ENCODE peak calls at places on chromosomes 11 and 22, in nine cellular contexts. One of them, this sample, is unnamed. For H3K4me1, the result is how much of the 10 kb centered on the place peaks cover.

GRCh38 chr11:118321386-118322082 is 17.0 kb downstream of the CD3E start:
- DNase-seq in IMR-90: no peak
- DNase-seq in cardiac muscle cell: no peak
- DNase-seq in pancreas: no peak
- DNase-seq in heart left ventricle: no peak
- DNase-seq in CD8-positive, alpha-beta memory T cell: no peak
- DNase-seq in lower lobe of right lung: no peak
- DNase-seq in OCI-LY7: no peak
- DNase-seq in right lobe of liver: peak
- DNase-seq in this sample: peak

GRCh38 chr22:22943521-22944267 is 56.1 kb downstream of the IGLL5 start:
- DNase-seq in IMR-90: no peak
- DNase-seq in pancreas: no peak
- DNase-seq in right lobe of liver: no peak
- DNase-seq in CD8-positive, alpha-beta memory T cell: no peak
- DNase-seq in heart left ventricle: no peak
- DNase-seq in cardiac muscle cell: no peak
- DNase-seq in OCI-LY7: peak
- DNase-seq in lower lobe of right lung: no peak
- DNase-seq in this sample: no peak

GRCh38 chr22:38300197-38300945 is 16.9 kb downstream of the CSNK1E start:
- DNase-seq in cardiac muscle cell: no peak
- DNase-seq in right lobe of liver: no peak
- DNase-seq in heart left ventricle: no peak
- DNase-seq in IMR-90: no peak
- DNase-seq in CD8-positive, alpha-beta memory T cell: no peak
- DNase-seq in pancreas: no peak
- DNase-seq in OCI-LY7: no peak
- DNase-seq in lower lobe of right lung: no peak
- DNase-seq in this sample: peak

GRCh38 chr22:39610246-39610645 is 39.7 kb downstream of the CACNA1I start:
- DNase-seq in pancreas: no peak
- DNase-seq in right lobe of liver: no peak
- DNase-seq in OCI-LY7: no peak
- DNase-seq in cardiac muscle cell: no peak
- DNase-seq in IMR-90: no peak
- DNase-seq in lower lobe of right lung: no peak
- DNase-seq in heart left ventricle: no peak
- DNase-seq in CD8-positive, alpha-beta memory T cell: no peak
- DNase-seq in this sample: no peak

GRCh38 chr11:93236741-93237675 is 39.2 kb upstream of the SLC36A4 start:
- DNase-seq in right lobe of liver: no peak
- DNase-seq in pancreas: no peak
- DNase-seq in cardiac muscle cell: peak
- DNase-seq in lower lobe of right lung: no peak
- DNase-seq in OCI-LY7: peak
- DNase-seq in IMR-90: peak
- DNase-seq in CD8-positive, alpha-beta memory T cell: no peak
- DNase-seq in heart left ventricle: no peak
- DNase-seq in this sample: no peak

GRCh38 chr22:42931421-42932196 is 74.5 kb upstream of the ARFGAP3 start:
- DNase-seq in heart left ventricle: no peak
- DNase-seq in right lobe of liver: no peak
- DNase-seq in cardiac muscle cell: peak
- DNase-seq in pancreas: peak
- DNase-seq in OCI-LY7: peak
- DNase-seq in lower lobe of right lung: no peak
- DNase-seq in IMR-90: peak
- DNase-seq in CD8-positive, alpha-beta memory T cell: no peak
- DNase-seq in this sample: no peak

GRCh38 chr11:24093410-24093809 is 403.4 kb upstream of the LUZP2 start:
- DNase-seq in IMR-90: no peak
- DNase-seq in CD8-positive, alpha-beta memory T cell: no peak
- DNase-seq in right lobe of liver: no peak
- DNase-seq in pancreas: no peak
- DNase-seq in OCI-LY7: no peak
- DNase-seq in lower lobe of right lung: no peak
- DNase-seq in cardiac muscle cell: peak
- DNase-seq in heart left ventricle: no peak
- DNase-seq in this sample: no peak

GRCh38 chr11:132704796-132705375 is 827.4 kb downstream of the OPCML start:
- DNase-seq in heart left ventricle: no peak
- DNase-seq in lower lobe of right lung: no peak
- DNase-seq in pancreas: no peak
- DNase-seq in IMR-90: no peak
- DNase-seq in CD8-positive, alpha-beta memory T cell: no peak
- DNase-seq in cardiac muscle cell: no peak
- DNase-seq in OCI-LY7: no peak
- DNase-seq in right lobe of liver: peak
- DNase-seq in this sample: no peak

GRCh38 chr11:124405611-124406010 is 6.8 kb upstream of the OR8B3 start:
- DNase-seq in cardiac muscle cell: no peak
- DNase-seq in IMR-90: peak
- DNase-seq in heart left ventricle: no peak
- DNase-seq in lower lobe of right lung: no peak
- DNase-seq in pancreas: no peak
- DNase-seq in right lobe of liver: no peak
- DNase-seq in CD8-positive, alpha-beta memory T cell: no peak
- DNase-seq in OCI-LY7: no peak
- DNase-seq in this sample: no peak

GRCh38 chr11:78406568-78407196 is 10.9 kb downstream of the GAB2 start:
- DNase-seq in cardiac muscle cell: no peak
- DNase-seq in OCI-LY7: no peak
- DNase-seq in heart left ventricle: no peak
- DNase-seq in right lobe of liver: no peak
- DNase-seq in lower lobe of right lung: no peak
- DNase-seq in CD8-positive, alpha-beta memory T cell: no peak
- DNase-seq in IMR-90: no peak
- DNase-seq in pancreas: no peak
- DNase-seq in this sample: peak

GRCh38 chr11:94593030-94593429 is 25.9 kb downstream of the PIWIL4 start:
- DNase-seq in heart left ventricle: no peak
- DNase-seq in lower lobe of right lung: no peak
- DNase-seq in OCI-LY7: no peak
- DNase-seq in cardiac muscle cell: peak
- DNase-seq in CD8-positive, alpha-beta memory T cell: no peak
- DNase-seq in IMR-90: peak
- DNase-seq in pancreas: no peak
- DNase-seq in right lobe of liver: no peak
- DNase-seq in this sample: no peak

GRCh38 chr11:12808519-12808918 is 134.3 kb downstream of the TEAD1 start:
- DNase-seq in pancreas: no peak
- DNase-seq in lower lobe of right lung: no peak
- DNase-seq in right lobe of liver: no peak
- DNase-seq in heart left ventricle: no peak
- DNase-seq in cardiac muscle cell: peak
- DNase-seq in IMR-90: peak
- DNase-seq in OCI-LY7: no peak
- DNase-seq in CD8-positive, alpha-beta memory T cell: no peak
- DNase-seq in this sample: no peak
- H3K4me1 ChIP-seq in pancreas: under half
- H3K4me1 ChIP-seq in lower lobe of right lung: under half
- H3K4me1 ChIP-seq in right lobe of liver: under half
- H3K4me1 ChIP-seq in heart left ventricle: under half
- H3K4me1 ChIP-seq in cardiac muscle cell: under half
- H3K4me1 ChIP-seq in IMR-90: under half
- H3K4me1 ChIP-seq in OCI-LY7: under half
- H3K4me1 ChIP-seq in CD8-positive, alpha-beta memory T cell: under half
- H3K4me1 ChIP-seq in this sample: under half

DNA sequence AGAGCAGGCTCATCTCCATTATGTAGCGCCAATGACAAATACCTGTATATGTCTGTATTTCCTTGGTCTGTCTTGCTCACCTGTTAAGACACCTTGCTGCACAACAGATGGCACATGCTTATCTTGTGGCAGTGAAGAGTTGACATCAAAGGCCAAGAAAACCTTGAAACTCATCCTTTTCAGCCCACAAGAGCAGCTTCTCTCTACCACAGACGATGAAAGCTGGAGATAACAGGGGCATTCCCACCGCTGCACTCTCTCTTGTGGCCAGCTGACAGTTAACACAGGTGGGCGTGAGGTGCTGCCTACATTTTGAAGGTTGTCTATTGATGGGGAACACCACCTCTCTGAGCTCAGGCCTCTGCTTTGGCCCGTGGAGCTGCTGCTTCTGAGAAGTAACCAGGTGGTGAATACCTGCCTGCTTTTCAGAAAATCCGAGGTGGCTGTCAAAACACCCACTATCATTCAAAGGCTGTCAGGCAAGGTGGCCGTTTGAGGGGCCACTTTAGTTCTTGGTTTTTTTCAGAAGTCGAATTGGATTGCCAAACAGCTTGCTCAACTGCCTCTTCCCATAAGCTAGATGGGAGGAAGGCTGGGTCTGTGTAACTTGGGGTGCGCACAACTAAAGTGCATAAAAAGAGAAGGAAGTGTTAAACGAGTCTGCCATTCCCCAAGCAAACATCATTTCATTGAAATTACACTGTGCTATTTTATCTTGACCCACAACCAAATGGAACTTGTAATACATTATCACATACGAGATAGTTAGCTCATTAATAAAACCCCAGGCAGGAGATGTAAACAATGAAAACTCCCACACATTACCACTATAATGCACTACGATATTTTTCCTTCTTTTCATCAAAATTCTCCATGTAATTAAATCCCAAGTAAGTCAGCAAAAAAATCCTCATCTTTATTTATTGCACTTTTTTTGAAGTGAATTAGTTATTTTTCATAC is 87.1 kb upstream of the RAG2 start:
- DNase-seq in CD8-positive, alpha-beta memory T cell: peak
- DNase-seq in right lobe of liver: no peak
- DNase-seq in heart left ventricle: no peak
- DNase-seq in cardiac muscle cell: no peak
- DNase-seq in OCI-LY7: no peak
- DNase-seq in pancreas: no peak
- DNase-seq in IMR-90: no peak
- DNase-seq in lower lobe of right lung: no peak
- DNase-seq in this sample: no peak
- H3K4me1 ChIP-seq in CD8-positive, alpha-beta memory T cell: under half
- H3K4me1 ChIP-seq in right lobe of liver: under half
- H3K4me1 ChIP-seq in heart left ventricle: under half
- H3K4me1 ChIP-seq in cardiac muscle cell: under half
- H3K4me1 ChIP-seq in OCI-LY7: under half
- H3K4me1 ChIP-seq in pancreas: under half
- H3K4me1 ChIP-seq in IMR-90: under half
- H3K4me1 ChIP-seq in lower lobe of right lung: under half
- H3K4me1 ChIP-seq in this sample: under half

GRCh38 chr11:35367491-35367890 is 51.9 kb downstream of the SLC1A2 start:
- DNase-seq in CD8-positive, alpha-beta memory T cell: no peak
- DNase-seq in cardiac muscle cell: peak
- DNase-seq in IMR-90: peak
- DNase-seq in lower lobe of right lung: no peak
- DNase-seq in heart left ventricle: no peak
- DNase-seq in pancreas: no peak
- DNase-seq in right lobe of liver: no peak
- DNase-seq in OCI-LY7: no peak
- DNase-seq in this sample: no peak
- H3K4me1 ChIP-seq in CD8-positive, alpha-beta memory T cell: under half
- H3K4me1 ChIP-seq in cardiac muscle cell: under half
- H3K4me1 ChIP-seq in IMR-90: under half
- H3K4me1 ChIP-seq in lower lobe of right lung: under half
- H3K4me1 ChIP-seq in heart left ventricle: under half
- H3K4me1 ChIP-seq in pancreas: under half
- H3K4me1 ChIP-seq in right lobe of liver: under half
- H3K4me1 ChIP-seq in OCI-LY7: under half
- H3K4me1 ChIP-seq in this sample: under half

DNA sequence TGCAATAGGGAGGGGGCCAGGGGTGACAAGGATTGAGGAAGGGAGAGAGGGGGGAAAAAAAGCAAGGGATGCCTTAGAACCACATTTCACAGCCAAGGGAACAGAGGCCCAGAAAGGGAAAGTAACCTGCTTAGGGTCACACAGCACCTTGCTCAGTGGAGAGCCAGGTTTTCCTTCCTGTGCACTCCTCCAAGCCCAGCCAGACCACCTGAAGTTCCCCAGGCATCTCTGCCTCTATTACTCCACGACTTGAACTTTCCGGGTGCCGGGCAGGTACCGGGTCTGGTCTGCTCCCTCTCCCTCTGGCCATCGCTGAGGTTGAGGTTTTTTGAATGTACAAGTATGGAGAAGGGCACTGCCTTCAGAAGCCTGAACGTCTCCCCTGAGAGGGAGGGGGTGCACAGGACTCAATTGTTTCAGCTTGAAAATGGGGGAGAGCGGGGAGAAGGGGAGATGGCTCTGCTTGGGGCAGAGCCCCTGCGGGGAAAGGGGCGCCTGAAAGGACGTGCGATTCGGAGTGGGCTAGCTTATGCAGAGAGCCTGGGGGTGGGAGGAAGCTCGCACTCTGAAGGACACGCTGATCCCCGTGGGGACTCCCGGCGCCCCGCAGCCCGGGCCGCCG is 516 bp upstream of the SERPINH1 start:
- DNase-seq in OCI-LY7: no peak
- DNase-seq in pancreas: no peak
- DNase-seq in CD8-positive, alpha-beta memory T cell: no peak
- DNase-seq in cardiac muscle cell: no peak
- DNase-seq in lower lobe of right lung: no peak
- DNase-seq in IMR-90: no peak
- DNase-seq in right lobe of liver: no peak
- DNase-seq in heart left ventricle: no peak
- DNase-seq in this sample: no peak
- H3K4me1 ChIP-seq in OCI-LY7: under half
- H3K4me1 ChIP-seq in pancreas: under half
- H3K4me1 ChIP-seq in CD8-positive, alpha-beta memory T cell: under half
- H3K4me1 ChIP-seq in cardiac muscle cell: half or more
- H3K4me1 ChIP-seq in lower lobe of right lung: half or more
- H3K4me1 ChIP-seq in IMR-90: under half
- H3K4me1 ChIP-seq in right lobe of liver: under half
- H3K4me1 ChIP-seq in heart left ventricle: half or more
- H3K4me1 ChIP-seq in this sample: under half

DNA sequence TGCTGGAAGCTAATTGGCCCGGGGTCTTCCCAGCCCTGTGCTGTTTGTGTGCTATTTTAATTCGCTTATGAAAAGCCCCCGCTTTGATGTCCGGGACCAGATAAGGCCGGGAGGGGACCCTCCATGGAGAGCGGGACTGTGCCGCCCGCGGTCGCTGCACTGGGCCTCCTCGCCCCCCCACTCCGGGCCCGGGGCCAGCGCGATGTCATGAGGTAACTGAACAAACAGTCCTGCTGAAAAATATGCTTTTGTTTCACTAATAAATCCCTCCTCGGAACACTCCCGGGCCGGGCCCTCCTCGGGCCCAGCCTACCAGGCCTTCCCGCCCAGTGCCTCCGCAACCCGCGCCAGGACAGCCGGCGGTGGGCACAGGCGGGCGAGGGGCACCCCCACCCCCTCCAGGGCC is 78.3 kb downstream of the CDKN1C start:
- DNase-seq in lower lobe of right lung: peak
- DNase-seq in heart left ventricle: peak
- DNase-seq in pancreas: peak
- DNase-seq in IMR-90: no peak
- DNase-seq in right lobe of liver: peak
- DNase-seq in cardiac muscle cell: peak
- DNase-seq in OCI-LY7: no peak
- DNase-seq in CD8-positive, alpha-beta memory T cell: no peak
- DNase-seq in this sample: no peak
- H3K4me1 ChIP-seq in lower lobe of right lung: under half
- H3K4me1 ChIP-seq in heart left ventricle: under half
- H3K4me1 ChIP-seq in pancreas: under half
- H3K4me1 ChIP-seq in IMR-90: under half
- H3K4me1 ChIP-seq in right lobe of liver: under half
- H3K4me1 ChIP-seq in cardiac muscle cell: under half
- H3K4me1 ChIP-seq in OCI-LY7: under half
- H3K4me1 ChIP-seq in CD8-positive, alpha-beta memory T cell: under half
- H3K4me1 ChIP-seq in this sample: under half

This sample was measured in PC-9.